ENCODE peak calls at places on chromosome 13, in five cellular contexts. One of them, this sample, is unnamed.
A peak's percentile ranks its signal among the peaks of the same experiment; 100 is the strongest.

GRCh38 chr13:23321534-23322241 is 111.8 kb downstream of the SACS start:
- DNase-seq in effector memory CD4-positive, alpha-beta T cell: no peak
- DNase-seq in adipocyte: peak; percentile 98
- DNase-seq in GM12864: no peak
- DNase-seq in CD8-positive, alpha-beta T cell: peak; percentile 18
- DNase-seq in this sample: no peak

GRCh38 chr13:20118268-20119140 is 42.3 kb downstream of the GJA3 start:
- DNase-seq in CD8-positive, alpha-beta T cell: peak; percentile 45
- DNase-seq in adipocyte: peak; percentile 38
- DNase-seq in GM12864: no peak
- DNase-seq in effector memory CD4-positive, alpha-beta T cell: peak; percentile 34
- DNase-seq in this sample: peak; percentile 80

GRCh38 chr13:70708744-70709143 is 600.5 kb upstream of the KLHL1 start:
- DNase-seq in effector memory CD4-positive, alpha-beta T cell: no peak
- DNase-seq in GM12864: no peak
- DNase-seq in adipocyte: peak; percentile 4
- DNase-seq in CD8-positive, alpha-beta T cell: no peak
- DNase-seq in this sample: no peak

GRCh38 chr13:30466358-30466714 is 600 bp upstream of the HMGB1 start:
- DNase-seq in CD8-positive, alpha-beta T cell: no peak
- DNase-seq in adipocyte: peak; percentile 57
- DNase-seq in effector memory CD4-positive, alpha-beta T cell: no peak
- DNase-seq in GM12864: no peak
- DNase-seq in this sample: no peak

GRCh38 chr13:91399189-91400093 is 1.0 kb downstream of the GPC5 start:
- DNase-seq in GM12864: no peak
- DNase-seq in adipocyte: no peak
- DNase-seq in effector memory CD4-positive, alpha-beta T cell: no peak
- DNase-seq in CD8-positive, alpha-beta T cell: no peak
- DNase-seq in this sample: no peak

GRCh38 chr13:20967340-20967739 is 64.8 kb upstream of the XPO4 start:
- DNase-seq in adipocyte: no peak
- DNase-seq in effector memory CD4-positive, alpha-beta T cell: no peak
- DNase-seq in GM12864: no peak
- DNase-seq in CD8-positive, alpha-beta T cell: no peak
- DNase-seq in this sample: no peak

GRCh38 chr13:28337196-28338045 is 157.5 kb downstream of the FLT1 start:
- DNase-seq in CD8-positive, alpha-beta T cell: no peak
- DNase-seq in adipocyte: peak; percentile 54
- DNase-seq in GM12864: no peak
- DNase-seq in effector memory CD4-positive, alpha-beta T cell: no peak
- DNase-seq in this sample: no peak

GRCh38 chr13:33352023-33352422 is 66.5 kb upstream of the STARD13 start:
- DNase-seq in GM12864: no peak
- DNase-seq in adipocyte: no peak
- DNase-seq in effector memory CD4-positive, alpha-beta T cell: no peak
- DNase-seq in CD8-positive, alpha-beta T cell: no peak
- DNase-seq in this sample: no peak

GRCh38 chr13:23516706-23517105 is 53.5 kb upstream of the TNFRSF19 start:
- DNase-seq in GM12864: no peak
- DNase-seq in effector memory CD4-positive, alpha-beta T cell: no peak
- DNase-seq in adipocyte: peak; percentile 35
- DNase-seq in CD8-positive, alpha-beta T cell: no peak
- DNase-seq in this sample: no peak

GRCh38 chr13:76462003-76462402 is 424.2 kb downstream of the KCTD12 start:
- DNase-seq in adipocyte: peak; percentile 29
- DNase-seq in GM12864: no peak
- DNase-seq in effector memory CD4-positive, alpha-beta T cell: no peak
- DNase-seq in CD8-positive, alpha-beta T cell: no peak
- DNase-seq in this sample: no peak

GRCh38 chr13:87622921-87623320 is 48.2 kb upstream of the SLITRK5 start:
- DNase-seq in GM12864: no peak
- DNase-seq in CD8-positive, alpha-beta T cell: no peak
- DNase-seq in adipocyte: no peak
- DNase-seq in effector memory CD4-positive, alpha-beta T cell: no peak
- DNase-seq in this sample: no peak

GRCh38 chr13:31767175-31767900 is 28.0 kb downstream of the RXFP2 start:
- DNase-seq in effector memory CD4-positive, alpha-beta T cell: no peak
- DNase-seq in CD8-positive, alpha-beta T cell: no peak
- DNase-seq in GM12864: no peak
- DNase-seq in adipocyte: peak; percentile 82
- DNase-seq in this sample: no peak

GRCh38 chr13:106488075-106488474 is 47.4 kb downstream of the EFNB2 start:
- DNase-seq in effector memory CD4-positive, alpha-beta T cell: no peak
- DNase-seq in CD8-positive, alpha-beta T cell: no peak
- DNase-seq in GM12864: no peak
- DNase-seq in adipocyte: no peak
- DNase-seq in this sample: no peak

GRCh38 chr13:39281539-39282150 is 243.4 kb downstream of the NHLRC3 start:
- DNase-seq in GM12864: no peak
- DNase-seq in effector memory CD4-positive, alpha-beta T cell: no peak
- DNase-seq in adipocyte: no peak
- DNase-seq in CD8-positive, alpha-beta T cell: no peak
- DNase-seq in this sample: no peak

GRCh38 chr13:43273362-43273761 is 250.0 kb downstream of the DNAJC15 start:
- DNase-seq in adipocyte: no peak
- DNase-seq in effector memory CD4-positive, alpha-beta T cell: no peak
- DNase-seq in CD8-positive, alpha-beta T cell: no peak
- DNase-seq in GM12864: no peak
- DNase-seq in this sample: no peak

GRCh38 chr13:98083507-98083906 is 59.4 kb upstream of the FARP1 start:
- DNase-seq in CD8-positive, alpha-beta T cell: no peak
- DNase-seq in adipocyte: peak; percentile 85
- DNase-seq in GM12864: no peak
- DNase-seq in effector memory CD4-positive, alpha-beta T cell: no peak
- DNase-seq in this sample: no peak

GRCh38 chr13:27304611-27305010 is 34.0 kb downstream of the RASL11A start:
- DNase-seq in CD8-positive, alpha-beta T cell: no peak
- DNase-seq in effector memory CD4-positive, alpha-beta T cell: no peak
- DNase-seq in GM12864: no peak
- DNase-seq in adipocyte: no peak
- DNase-seq in this sample: no peak

GRCh38 chr13:110298566-110299321 is 8.2 kb downstream of the COL4A1 start:
- DNase-seq in adipocyte: peak; percentile 65
- DNase-seq in CD8-positive, alpha-beta T cell: no peak
- DNase-seq in effector memory CD4-positive, alpha-beta T cell: no peak
- DNase-seq in GM12864: no peak
- DNase-seq in this sample: no peak

GRCh38 chr13:39283062-39283461 is 244.8 kb downstream of the NHLRC3 start:
- DNase-seq in CD8-positive, alpha-beta T cell: no peak
- DNase-seq in effector memory CD4-positive, alpha-beta T cell: no peak
- DNase-seq in adipocyte: no peak
- DNase-seq in GM12864: no peak
- DNase-seq in this sample: no peak

GRCh38 chr13:30872685-30873443 is 33.2 kb upstream of the MEDAG start:
- DNase-seq in GM12864: no peak
- DNase-seq in effector memory CD4-positive, alpha-beta T cell: no peak
- DNase-seq in adipocyte: peak; percentile 80
- DNase-seq in CD8-positive, alpha-beta T cell: no peak
- DNase-seq in this sample: peak; percentile 54

GRCh38 chr13:64819081-64819480 is 2411.1 kb downstream of the PCDH9 start:
- DNase-seq in effector memory CD4-positive, alpha-beta T cell: no peak
- DNase-seq in adipocyte: no peak
- DNase-seq in CD8-positive, alpha-beta T cell: no peak
- DNase-seq in GM12864: no peak
- DNase-seq in this sample: no peak

GRCh38 chr13:60990032-60990733 is 425.5 kb downstream of the PCDH20 start:
- DNase-seq in effector memory CD4-positive, alpha-beta T cell: no peak
- DNase-seq in GM12864: no peak
- DNase-seq in CD8-positive, alpha-beta T cell: no peak
- DNase-seq in adipocyte: no peak
- DNase-seq in this sample: no peak

GRCh38 chr13:92833071-92833470 is 393.5 kb upstream of the GPC6 start:
- DNase-seq in effector memory CD4-positive, alpha-beta T cell: no peak
- DNase-seq in CD8-positive, alpha-beta T cell: no peak
- DNase-seq in GM12864: no peak
- DNase-seq in adipocyte: no peak
- DNase-seq in this sample: no peak

GRCh38 chr13:34817246-34817645 is 124.8 kb upstream of the NBEA start:
- DNase-seq in effector memory CD4-positive, alpha-beta T cell: no peak
- DNase-seq in CD8-positive, alpha-beta T cell: no peak
- DNase-seq in GM12864: no peak
- DNase-seq in adipocyte: peak; percentile 54
- DNase-seq in this sample: no peak

GRCh38 chr13:42046448-42046847 is 2.0 kb upstream of the DGKH start:
- DNase-seq in CD8-positive, alpha-beta T cell: no peak
- DNase-seq in GM12864: no peak
- DNase-seq in adipocyte: no peak
- DNase-seq in effector memory CD4-positive, alpha-beta T cell: no peak
- DNase-seq in this sample: no peak

GRCh38 chr13:42047561-42048322 is 706 bp upstream of the DGKH start:
- DNase-seq in CD8-positive, alpha-beta T cell: peak; percentile 29
- DNase-seq in effector memory CD4-positive, alpha-beta T cell: no peak
- DNase-seq in GM12864: no peak
- DNase-seq in adipocyte: peak; percentile 80
- DNase-seq in this sample: peak; percentile 54

GRCh38 chr13:42049454-42049780 is 969 bp downstream of the DGKH start:
- DNase-seq in effector memory CD4-positive, alpha-beta T cell: no peak
- DNase-seq in GM12864: no peak
- DNase-seq in adipocyte: no peak
- DNase-seq in CD8-positive, alpha-beta T cell: no peak
- DNase-seq in this sample: no peak

GRCh38 chr13:42048625-42049453 is at the start of gene DGKH:
- DNase-seq in adipocyte: peak; percentile 93
- DNase-seq in GM12864: no peak
- DNase-seq in CD8-positive, alpha-beta T cell: peak; percentile 64
- DNase-seq in effector memory CD4-positive, alpha-beta T cell: peak; percentile 63
- DNase-seq in this sample: peak; percentile 78

GRCh38 chr13:42048323-42048624 is 174 bp upstream of the DGKH start:
- DNase-seq in adipocyte: no peak
- DNase-seq in effector memory CD4-positive, alpha-beta T cell: no peak
- DNase-seq in GM12864: no peak
- DNase-seq in CD8-positive, alpha-beta T cell: no peak
- DNase-seq in this sample: no peak
- H3K4me3 ChIP-seq in adipocyte: peak overlapping the region; percentile 84
- H3K4me3 ChIP-seq in effector memory CD4-positive, alpha-beta T cell: peak overlapping the region; percentile 88
- H3K4me3 ChIP-seq in GM12864: peak overlapping the region; percentile 79
- H3K4me3 ChIP-seq in CD8-positive, alpha-beta T cell: peak overlapping the region; percentile 83
- H3K4me3 ChIP-seq in this sample: peak overlapping the region; percentile 65

GRCh38 chr13:51541809-51542258 is 42.4 kb upstream of the WDFY2 start:
- DNase-seq in GM12864: no peak
- DNase-seq in CD8-positive, alpha-beta T cell: no peak
- DNase-seq in effector memory CD4-positive, alpha-beta T cell: no peak
- DNase-seq in adipocyte: no peak
- DNase-seq in this sample: peak; percentile 62
- H3K4me3 ChIP-seq in GM12864: no peak overlapping the region
- H3K4me3 ChIP-seq in CD8-positive, alpha-beta T cell: no peak overlapping the region
- H3K4me3 ChIP-seq in effector memory CD4-positive, alpha-beta T cell: no peak overlapping the region
- H3K4me3 ChIP-seq in adipocyte: no peak overlapping the region
- H3K4me3 ChIP-seq in this sample: no peak overlapping the region

GRCh38 chr13:52002361-52002760 is 8.9 kb downstream of the ATP7B start:
- DNase-seq in adipocyte: no peak
- DNase-seq in CD8-positive, alpha-beta T cell: no peak
- DNase-seq in GM12864: no peak
- DNase-seq in effector memory CD4-positive, alpha-beta T cell: no peak
- DNase-seq in this sample: no peak

GRCh38 chr13:51997641-51998330 is 13.5 kb downstream of the ATP7B start:
- DNase-seq in effector memory CD4-positive, alpha-beta T cell: no peak
- DNase-seq in adipocyte: no peak
- DNase-seq in CD8-positive, alpha-beta T cell: no peak
- DNase-seq in GM12864: no peak
- DNase-seq in this sample: no peak

GRCh38 chr13:51998723-51999471 is 12.4 kb downstream of the ATP7B start:
- DNase-seq in adipocyte: no peak
- DNase-seq in GM12864: no peak
- DNase-seq in effector memory CD4-positive, alpha-beta T cell: no peak
- DNase-seq in CD8-positive, alpha-beta T cell: no peak
- DNase-seq in this sample: no peak

GRCh38 chr13:52001120-52001731 is 10.0 kb downstream of the ATP7B start:
- DNase-seq in CD8-positive, alpha-beta T cell: no peak
- DNase-seq in GM12864: peak; percentile 18
- DNase-seq in adipocyte: peak; percentile 71
- DNase-seq in effector memory CD4-positive, alpha-beta T cell: no peak
- DNase-seq in this sample: no peak

DNA sequence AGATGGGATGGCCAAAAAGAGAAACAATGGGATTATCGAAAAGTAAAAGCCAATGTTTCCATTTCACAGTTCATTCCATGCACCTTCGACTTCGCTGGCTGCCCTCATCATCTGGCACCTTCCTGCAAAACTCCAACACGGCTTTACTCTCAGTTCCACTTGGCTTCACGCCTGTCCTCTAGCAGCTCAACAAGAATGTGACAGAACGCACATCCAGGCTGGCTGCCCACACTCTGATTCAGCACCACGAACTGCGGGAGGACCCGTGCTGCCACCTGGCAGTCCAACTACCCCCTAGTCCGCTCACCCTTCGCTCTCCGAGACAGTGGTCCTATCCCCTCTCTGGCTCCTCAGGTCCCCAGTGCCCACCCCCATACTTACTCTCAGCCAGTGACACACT is 11.7 kb downstream of the ATP7B start:
- DNase-seq in GM12864: no peak
- DNase-seq in effector memory CD4-positive, alpha-beta T cell: no peak
- DNase-seq in adipocyte: no peak
- DNase-seq in CD8-positive, alpha-beta T cell: no peak
- DNase-seq in this sample: peak; percentile 93
- H3K4me3 ChIP-seq in GM12864: no peak overlapping the region
- H3K4me3 ChIP-seq in effector memory CD4-positive, alpha-beta T cell: no peak overlapping the region
- H3K4me3 ChIP-seq in adipocyte: no peak overlapping the region
- H3K4me3 ChIP-seq in CD8-positive, alpha-beta T cell: no peak overlapping the region
- H3K4me3 ChIP-seq in this sample: no peak overlapping the region

GRCh38 chr13:99805361-99805760 is 166.2 kb downstream of the ZIC5 start:
- DNase-seq in CD8-positive, alpha-beta T cell: no peak
- DNase-seq in effector memory CD4-positive, alpha-beta T cell: no peak
- DNase-seq in adipocyte: no peak
- DNase-seq in GM12864: no peak
- DNase-seq in this sample: no peak
- H3K4me3 ChIP-seq in CD8-positive, alpha-beta T cell: no peak overlapping the region
- H3K4me3 ChIP-seq in effector memory CD4-positive, alpha-beta T cell: no peak overlapping the region
- H3K4me3 ChIP-seq in adipocyte: no peak overlapping the region
- H3K4me3 ChIP-seq in GM12864: no peak overlapping the region
- H3K4me3 ChIP-seq in this sample: no peak overlapping the region

DNA sequence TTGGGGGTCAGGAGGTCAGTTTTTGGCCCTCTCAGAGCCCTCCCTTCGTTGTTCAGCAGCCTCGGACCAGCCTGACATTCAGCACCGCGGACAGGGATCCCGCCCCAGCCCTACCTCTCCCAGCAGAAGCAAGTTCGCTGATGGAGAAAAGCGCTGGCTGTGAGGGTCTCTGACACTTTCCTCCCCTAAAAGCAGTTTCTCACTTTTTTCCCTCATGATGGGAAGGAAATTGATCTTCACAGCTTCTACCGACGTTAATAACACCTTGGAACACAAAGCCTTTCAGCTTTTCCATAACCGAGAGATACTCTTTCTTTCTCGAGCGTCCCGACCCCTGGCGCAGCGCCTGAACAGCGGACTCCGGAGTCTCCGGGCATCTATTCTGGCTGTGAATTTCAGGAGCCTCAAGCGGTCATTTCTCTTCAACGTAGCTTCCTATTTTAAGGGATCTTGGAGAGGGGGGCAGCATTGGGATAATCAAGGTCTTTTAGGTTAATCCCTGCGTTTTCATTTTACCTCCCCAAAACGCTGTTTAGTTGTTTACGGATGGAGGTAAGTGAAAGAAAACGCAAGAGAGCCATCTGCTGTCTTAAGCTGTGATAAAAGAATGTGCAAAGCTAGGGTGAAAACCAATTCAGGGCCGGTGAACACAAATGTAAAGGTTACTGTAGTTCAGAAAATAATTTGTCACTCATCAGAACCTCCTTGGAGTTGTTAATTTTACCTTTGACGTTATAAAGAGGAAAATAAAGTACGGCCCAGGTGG is 467.2 kb downstream of the ITGBL1 start:
- DNase-seq in adipocyte: peak; percentile 54
- DNase-seq in effector memory CD4-positive, alpha-beta T cell: no peak
- DNase-seq in CD8-positive, alpha-beta T cell: no peak
- DNase-seq in GM12864: no peak
- DNase-seq in this sample: peak; percentile 6
- H3K4me3 ChIP-seq in adipocyte: peak overlapping the region; percentile 57
- H3K4me3 ChIP-seq in effector memory CD4-positive, alpha-beta T cell: no peak overlapping the region
- H3K4me3 ChIP-seq in CD8-positive, alpha-beta T cell: no peak overlapping the region
- H3K4me3 ChIP-seq in GM12864: no peak overlapping the region
- H3K4me3 ChIP-seq in this sample: no peak overlapping the region

This sample was measured in thyroid gland.